ENCODE peak calls at places on chromosomes 3 and 15, in nine cellular contexts. C is PC-3, B is right lobe of liver, F is MM.1S, Q is body of pancreas, O is uterus, R is lower leg skin, A is HFF-Myc, P is epithelial cell of esophagus. L is an unnamed sample.

GRCh38 chr3:106332884-106333283 is 464.1 kb upstream of the CBLB start:
- DNase-seq in P (peak; percentile 82), C (peak; percentile 89), B (no peak), O (no peak), A (no peak), Q (no peak), R (no peak), F (no peak), L (peak; percentile 55)

GRCh38 chr15:40928975-40929729 is at the start of gene DLL4:
- DNase-seq in O (peak; percentile 37), A (no peak), B (no peak), P (peak; percentile 62), R (no peak), C (peak; percentile 77), F (peak; percentile 81), Q (peak; percentile 69), L (no peak)

GRCh38 chr15:84143753-84144314 is 91.7 kb upstream of the GOLGA6L4 start:
- DNase-seq in R (no peak), A (no peak), P (no peak), O (no peak), B (no peak), C (no peak), F (no peak), Q (no peak), L (no peak)

GRCh38 chr3:140022061-140022781 is 87.2 kb downstream of the CLSTN2 start:
- DNase-seq in Q (peak; percentile 6), A (no peak), P (no peak), F (no peak), O (peak; percentile 27), C (no peak), B (no peak), R (no peak), L (no peak)

GRCh38 chr3:121748638-121749275 is 784 bp downstream of the GOLGB1 start:
- DNase-seq in C (peak; percentile 61), O (no peak), A (no peak), P (peak; percentile 75), R (no peak), Q (peak; percentile 88), B (peak; percentile 88), F (peak; percentile 54), L (peak; percentile 54)

GRCh38 chr3:173660645-173661299 is 263.2 kb downstream of the NLGN1 start:
- DNase-seq in R (no peak), C (peak; percentile 18), B (no peak), A (no peak), Q (no peak), F (no peak), O (no peak), P (no peak), L (peak; percentile 26)

GRCh38 chr15:58036579-58036978 is 28.9 kb downstream of the ALDH1A2 start:
- DNase-seq in Q (no peak), B (no peak), O (no peak), A (no peak), F (no peak), R (no peak), C (no peak), P (no peak), L (no peak)

GRCh38 chr15:74830868-74831267 is 4.4 kb downstream of the CPLX3 start:
- DNase-seq in O (no peak), B (no peak), P (no peak), A (no peak), C (no peak), Q (no peak), F (no peak), R (no peak), L (no peak)

GRCh38 chr15:94793641-94794040 is 562.3 kb downstream of the MCTP2 start:
- DNase-seq in F (no peak), Q (no peak), B (no peak), O (no peak), C (peak; percentile 40), R (no peak), P (peak; percentile 82), A (no peak), L (peak; percentile 83)

GRCh38 chr3:9070961-9071360 is 107.7 kb upstream of the RAD18 start:
- DNase-seq in Q (no peak), C (no peak), P (no peak), R (no peak), O (no peak), B (no peak), F (no peak), A (no peak), L (no peak)

GRCh38 chr15:61011576-61012336 is 217.3 kb downstream of the RORA start:
- DNase-seq in P (no peak), C (no peak), B (no peak), Q (no peak), O (no peak), A (no peak), R (no peak), F (no peak), L (no peak)

GRCh38 chr3:12425850-12426579 is 58.3 kb upstream of the TSEN2 start:
- DNase-seq in Q (no peak), O (no peak), C (no peak), P (no peak), F (no peak), R (no peak), A (no peak), B (no peak), L (no peak)

GRCh38 chr15:74955796-74956647 is 550 bp downstream of the RPP25 start:
- DNase-seq in O (peak; percentile 69), A (no peak), B (peak; percentile 84), Q (peak; percentile 81), P (peak; percentile 71), F (peak; percentile 72), R (peak; percentile 78), C (no peak), L (no peak)

GRCh38 chr3:13013994-13014754 is 59.1 kb downstream of the IQSEC1 start:
- DNase-seq in R (no peak), F (peak; percentile 75), B (peak; percentile 57), A (no peak), P (no peak), C (no peak), O (no peak), Q (no peak), L (no peak)

GRCh38 chr3:73580343-73580742 is 44.4 kb downstream of the PDZRN3 start:
- DNase-seq in B (no peak), C (peak; percentile 18), F (no peak), O (no peak), P (peak; percentile 100), Q (peak; percentile 21), A (peak; percentile 88), R (peak; percentile 28), L (peak; percentile 98)

GRCh38 chr15:70065006-70065722 is 32.6 kb downstream of the TLE3 start:
- DNase-seq in F (no peak), C (no peak), P (no peak), A (no peak), R (no peak), Q (peak; percentile 94), B (peak; percentile 82), O (no peak), L (no peak)

GRCh38 chr3:132695422-132695821 is 26.8 kb downstream of the NPHP3 start:
- DNase-seq in A (no peak), P (no peak), C (no peak), Q (no peak), F (no peak), B (no peak), R (no peak), O (no peak), L (no peak)

DNA sequence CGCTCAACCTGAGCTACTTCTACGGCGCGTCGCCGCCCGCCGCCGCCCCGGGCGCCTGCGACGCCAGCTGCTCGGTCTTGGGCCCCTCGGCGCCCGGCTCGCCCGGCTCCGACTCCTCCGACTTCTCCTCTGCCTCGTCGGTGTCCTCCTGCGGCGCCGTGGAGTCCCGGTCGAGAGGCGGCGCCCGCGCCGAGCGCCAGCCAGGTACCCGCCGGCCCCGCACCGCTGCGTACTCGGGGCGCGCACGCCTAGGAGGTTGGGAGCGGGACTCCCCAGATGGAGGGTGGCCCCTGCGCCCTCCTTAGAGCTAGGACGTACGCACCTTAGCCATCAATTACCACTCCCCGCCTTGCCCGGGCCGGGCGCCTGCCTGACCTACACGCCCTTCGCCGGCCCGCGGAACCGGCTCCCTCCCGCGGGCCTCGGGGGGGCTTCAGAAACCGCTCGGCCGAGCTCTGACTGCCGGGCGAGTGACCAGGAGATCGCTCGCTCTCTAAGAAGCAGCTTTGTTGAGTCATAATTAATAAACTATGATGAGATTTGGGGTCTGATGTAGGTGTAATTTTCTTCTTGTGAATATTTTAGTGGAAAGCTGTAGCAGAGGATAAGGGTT is 506 bp downstream of the NFKBIZ start:
- DNase-seq in R (peak; percentile 41), A (no peak), Q (peak; percentile 45), P (no peak), F (peak; percentile 59), O (peak; percentile 59), B (peak; percentile 76), C (peak; percentile 39), L (no peak)
- TF ChIP-seq CTCF in R (no peak), A (no peak), Q (no peak), P (no peak), F (peak; percentile 20), O (no peak), B (no peak), C (peak; percentile 24), L (peak; percentile 1)

DNA sequence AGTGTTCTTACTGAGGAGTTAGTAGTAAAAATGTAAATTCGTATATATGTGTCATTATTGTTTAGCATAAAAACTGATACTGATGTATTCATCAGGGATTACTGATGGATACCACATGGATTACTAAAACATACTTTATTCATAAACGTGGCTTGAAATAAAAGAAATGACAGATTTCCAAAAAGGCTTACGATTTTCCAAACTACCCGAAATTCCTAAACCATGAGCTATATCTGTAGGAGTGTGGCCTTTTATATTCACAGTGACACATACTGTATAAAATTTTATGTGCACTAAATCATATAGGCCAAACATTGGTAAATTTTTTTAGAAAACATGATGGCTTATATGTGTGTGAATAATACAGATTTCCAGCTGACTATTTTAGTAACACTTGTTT is 6.9 kb downstream of the TSC22D2 start:
- DNase-seq in O (no peak), B (no peak), R (no peak), A (no peak), C (peak; percentile 90), P (no peak), F (no peak), Q (no peak), L (no peak)
- H3K4me3 ChIP-seq in O (no peak overlapping the region), B (no peak overlapping the region), R (no peak overlapping the region), A (peak overlapping the region; percentile 78), C (peak overlapping the region; percentile 87), P (no peak overlapping the region), F (no peak overlapping the region), Q (no peak overlapping the region), L (no peak overlapping the region)

GRCh38 chr3:41265011-41265545 is 65.8 kb downstream of the CTNNB1 start:
- DNase-seq in R (no peak), A (peak; percentile 10), F (no peak), O (no peak), P (peak; percentile 70), B (no peak), C (peak; percentile 47), Q (no peak), L (peak; percentile 45)
- TF ChIP-seq CTCF in R (no peak), A (no peak), F (no peak), O (no peak), P (no peak), B (no peak), C (no peak), Q (no peak), L (no peak)

DNA sequence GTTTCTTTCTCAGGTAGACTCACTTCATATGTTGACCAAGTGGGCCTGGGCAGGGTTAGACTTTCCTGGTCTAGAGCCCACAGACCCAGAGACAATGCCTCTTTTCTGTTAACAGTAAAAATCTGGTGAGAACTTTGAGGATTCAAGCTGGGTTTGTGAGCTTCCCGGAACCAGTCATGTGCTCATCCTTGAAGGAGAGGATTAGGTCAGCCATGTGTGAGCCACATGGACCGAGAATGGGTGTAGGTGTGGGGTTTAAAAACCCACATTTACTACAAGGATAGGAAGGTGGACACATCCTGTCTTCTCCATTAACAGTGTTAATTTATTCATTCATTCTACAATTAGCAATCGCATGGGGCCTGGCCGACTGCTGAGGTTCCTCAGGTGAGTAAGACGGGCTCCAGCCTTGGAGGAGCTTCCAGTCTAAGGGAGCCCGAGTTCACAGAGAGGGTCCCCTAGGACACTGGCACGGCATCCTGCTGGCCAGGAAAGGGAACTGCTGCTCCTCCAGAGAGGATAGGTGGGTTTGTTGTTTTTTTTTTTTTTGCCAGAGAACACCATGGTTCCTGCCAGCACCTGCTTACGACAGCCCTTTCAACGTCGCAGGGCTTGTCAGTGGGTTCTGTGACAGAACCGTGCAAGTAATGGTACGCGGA is 69.0 kb downstream of the SQOR start:
- DNase-seq in Q (no peak), R (no peak), A (no peak), C (no peak), B (no peak), O (no peak), F (no peak), P (no peak), L (no peak)
- H3K4me3 ChIP-seq in Q (no peak overlapping the region), R (no peak overlapping the region), A (no peak overlapping the region), C (no peak overlapping the region), B (peak overlapping the region; percentile 52), O (peak overlapping the region; percentile 35), F (no peak overlapping the region), P (peak overlapping the region; percentile 70), L (peak overlapping the region; percentile 41)